ENCODE peak calls at places on chromosomes 5 and 9, in six cellular contexts. V is IMR-90, G is AG09309, H is NT2/D1, X is GM12865, C is heart left ventricle. Y is an unnamed sample.

GRCh38 chr5:74685979-74686631 is 1.1 kb downstream of the HEXB start:
- DNase-seq in V (peak; percentile 68), G (no peak), H (no peak), X (peak; percentile 56), C (no peak), Y (no peak)

GRCh38 chr5:71719092-71719964 is at the start of gene CARTPT:
- DNase-seq in V (peak; percentile 6), G (no peak), H (peak; percentile 32), X (no peak), C (no peak), Y (no peak)

GRCh38 chr5:66891184-66891925 is 295.2 kb downstream of the MAST4 start:
- DNase-seq in V (peak; percentile 43), G (no peak), H (no peak), X (no peak), C (peak; percentile 54), Y (no peak)

GRCh38 chr9:83599071-83599470 is 23.9 kb upstream of the IDNK start:
- DNase-seq in V (no peak), G (no peak), H (no peak), X (no peak), C (no peak), Y (no peak)

GRCh38 chr5:53381-54174 is 38.4 kb upstream of the PLEKHG4B start:
- DNase-seq in V (peak; percentile 8), G (no peak), H (peak; percentile 49), X (no peak), C (peak; percentile 25), Y (peak; percentile 17)

GRCh38 chr9:129383415-129384088 is 205.5 kb upstream of the IER5L start:
- DNase-seq in V (peak; percentile 56), G (peak; percentile 23), H (no peak), X (peak; percentile 86), C (peak; percentile 87), Y (no peak)

GRCh38 chr9:116870566-116870965 is 183.5 kb downstream of the TRIM32 start:
- DNase-seq in V (no peak), G (no peak), H (no peak), X (no peak), C (no peak), Y (no peak)

GRCh38 chr9:108093773-108094675 is 604.5 kb upstream of the KLF4 start:
- DNase-seq in V (no peak), G (no peak), H (no peak), X (no peak), C (no peak), Y (no peak)

GRCh38 chr9:34158362-34158869 is 20.4 kb upstream of the UBAP1 start:
- DNase-seq in V (peak; percentile 80), G (no peak), H (no peak), X (no peak), C (no peak), Y (no peak)

GRCh38 chr5:158884827-158885512 is 214.7 kb downstream of the EBF1 start:
- DNase-seq in V (no peak), G (no peak), H (no peak), X (peak; percentile 57), C (no peak), Y (no peak)

GRCh38 chr5:161230222-161230621 is 316.3 kb downstream of the GABRB2 start:
- DNase-seq in V (no peak), G (no peak), H (no peak), X (no peak), C (no peak), Y (no peak)

GRCh38 chr9:137220317-137221094 is 1.5 kb downstream of the RNF208 start:
- DNase-seq in V (no peak), G (no peak), H (no peak), X (no peak), C (no peak), Y (no peak)

GRCh38 chr5:88269222-88269771 is 652 bp upstream of the TMEM161B start:
- DNase-seq in V (peak; percentile 16), G (no peak), H (no peak), X (no peak), C (no peak), Y (peak; percentile 21)

GRCh38 chr9:133443982-133444381 is 15.8 kb upstream of the CACFD1 start:
- DNase-seq in V (peak; percentile 46), G (no peak), H (no peak), X (no peak), C (no peak), Y (no peak)

GRCh38 chr9:18010492-18010891 is 431.6 kb downstream of the SH3GL2 start:
- DNase-seq in V (no peak), G (no peak), H (no peak), X (no peak), C (no peak), Y (no peak)

GRCh38 chr5:119400248-119400647 is 44.4 kb downstream of the TNFAIP8 start:
- DNase-seq in V (peak; percentile 62), G (no peak), H (no peak), X (no peak), C (no peak), Y (no peak)

GRCh38 chr5:72065751-72066255 is 41.5 kb upstream of the MAP1B start:
- DNase-seq in V (peak; percentile 50), G (no peak), H (peak; percentile 78), X (no peak), C (no peak), Y (no peak)

DNA sequence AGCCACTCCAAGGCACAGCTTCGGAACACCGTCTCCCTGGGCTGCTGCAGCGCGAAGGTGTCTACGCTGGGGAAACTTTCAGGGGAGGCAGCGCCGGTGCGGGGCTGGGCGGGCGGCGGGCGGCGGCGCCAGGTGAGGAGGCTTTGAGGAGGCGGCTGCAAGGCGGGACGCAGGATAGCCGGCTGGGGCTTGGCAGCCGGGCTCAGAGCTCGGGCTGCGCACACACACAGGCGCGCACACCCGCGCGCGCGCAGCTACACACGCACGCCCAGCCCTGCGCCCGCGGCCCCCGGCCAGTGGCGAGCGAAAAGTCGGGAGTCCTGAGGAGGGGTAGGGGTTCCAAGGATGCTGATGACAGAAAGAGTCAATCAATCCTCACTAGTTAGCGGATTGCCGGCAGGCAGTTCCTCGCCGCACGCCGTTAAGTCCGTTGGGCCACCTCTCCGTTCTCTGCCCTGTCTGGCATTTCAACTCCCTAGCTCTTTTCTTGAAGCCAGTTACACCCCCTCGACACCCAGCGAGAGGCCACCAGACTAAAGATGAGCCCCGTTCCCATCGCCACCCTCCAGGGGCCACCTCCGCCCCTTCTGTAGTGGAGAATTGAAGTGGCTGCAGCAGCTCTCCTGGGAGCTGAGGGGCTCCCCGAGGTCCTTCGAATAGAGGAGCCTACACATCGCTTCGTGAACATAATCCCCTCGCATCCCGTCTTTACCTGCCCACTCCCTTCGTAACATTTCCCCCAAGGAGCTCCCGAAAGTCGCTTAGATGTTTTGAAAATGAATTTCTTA is 1640.3 kb upstream of the C9orf72 start:
- DNase-seq in V (no peak), G (no peak), H (peak; percentile 51), X (no peak), C (no peak), Y (no peak)
- H3K4me3 ChIP-seq in V (no peak within 1 kb of the TSS), G (no peak within 1 kb of the TSS), H (peak within 1 kb of the TSS; percentile 56), X (no peak within 1 kb of the TSS), C (peak within 1 kb of the TSS; percentile 23), Y (no peak within 1 kb of the TSS)

GRCh38 chr5:28404363-28405071 is 1366.1 kb upstream of the CDH9 start:
- DNase-seq in V (no peak), G (no peak), H (no peak), X (no peak), C (no peak), Y (no peak)
- H3K4me3 ChIP-seq in V (no peak overlapping the region), G (no peak overlapping the region), H (no peak overlapping the region), X (no peak overlapping the region), C (no peak overlapping the region), Y (no peak overlapping the region)

GRCh38 chr5:43305948-43306563 is 7.2 kb downstream of the HMGCS1 start:
- DNase-seq in V (peak; percentile 73), G (peak; percentile 50), H (peak; percentile 13), X (peak; percentile 77), C (no peak), Y (peak; percentile 79)

GRCh38 chr5:43312699-43313034 is 545 bp downstream of the HMGCS1 start:
- DNase-seq in V (no peak), G (no peak), H (no peak), X (no peak), C (no peak), Y (peak; percentile 52)

GRCh38 chr5:43309657-43310056 is 3.6 kb downstream of the HMGCS1 start:
- DNase-seq in V (peak; percentile 10), G (no peak), H (no peak), X (no peak), C (no peak), Y (no peak)

GRCh38 chr5:43312076-43312620 is 1.1 kb downstream of the HMGCS1 start:
- DNase-seq in V (no peak), G (no peak), H (no peak), X (no peak), C (no peak), Y (no peak)

GRCh38 chr5:43309122-43309521 is 4.1 kb downstream of the HMGCS1 start:
- DNase-seq in V (no peak), G (no peak), H (no peak), X (no peak), C (no peak), Y (no peak)
- H3K4me3 ChIP-seq in V (no peak overlapping the region), G (no peak overlapping the region), H (no peak overlapping the region), X (peak overlapping the region; percentile 80), C (no peak overlapping the region), Y (no peak overlapping the region)

GRCh38 chr5:136192526-136193395 is at the start of gene SMIM32:
- DNase-seq in V (no peak), G (no peak), H (no peak), X (no peak), C (no peak), Y (no peak)
- H3K4me3 ChIP-seq in V (peak within 1 kb of the TSS; percentile 27), G (peak within 1 kb of the TSS; percentile 7), H (peak within 1 kb of the TSS; percentile 56), X (no peak within 1 kb of the TSS), C (peak within 1 kb of the TSS; percentile 50), Y (no peak within 1 kb of the TSS)

GRCh38 chr5:2749514-2750025 is 1.9 kb downstream of the IRX2 start:
- DNase-seq in V (no peak), G (no peak), H (no peak), X (no peak), C (no peak), Y (no peak)
- H3K4me3 ChIP-seq in V (no peak overlapping the region), G (no peak overlapping the region), H (peak overlapping the region; percentile 84), X (no peak overlapping the region), C (no peak overlapping the region), Y (no peak overlapping the region)

DNA sequence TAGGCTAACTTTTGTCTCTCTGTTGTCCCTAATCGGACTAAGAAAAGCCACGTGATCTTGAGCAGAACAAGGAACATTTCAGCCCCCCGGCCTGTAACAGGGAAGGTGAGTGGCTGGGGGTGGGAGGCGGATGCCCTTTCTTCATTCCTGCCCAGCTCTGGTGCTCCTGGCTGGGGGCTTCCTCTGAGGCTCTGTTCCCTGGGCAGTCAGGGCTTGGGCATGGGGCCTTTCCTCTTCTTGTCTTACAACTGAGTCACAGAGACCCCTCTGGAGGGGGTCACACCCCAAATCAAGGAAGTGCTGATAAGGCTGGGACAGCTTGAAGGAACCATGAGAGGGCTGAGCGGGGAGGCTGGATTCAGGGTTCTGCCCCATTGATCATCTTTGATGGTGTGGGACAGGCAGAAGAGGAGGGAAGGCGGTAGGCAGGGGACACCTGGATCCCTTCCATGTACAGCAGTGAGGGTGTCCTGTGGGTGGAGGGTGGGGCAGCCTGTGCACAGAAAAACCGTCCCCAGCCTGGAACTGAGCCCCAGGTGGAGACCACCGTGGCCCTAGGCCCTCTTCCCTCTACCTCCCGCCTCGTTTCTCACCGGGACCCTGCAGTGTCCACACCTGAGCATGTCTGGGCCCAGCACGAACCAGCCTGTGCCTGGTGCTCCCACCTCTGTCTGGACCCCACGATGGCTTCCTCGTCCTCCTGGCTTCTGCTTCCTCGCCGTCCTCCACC is 257.7 kb upstream of the IRX1 start:
- DNase-seq in V (no peak), G (no peak), H (no peak), X (no peak), C (no peak), Y (no peak)
- H3K4me3 ChIP-seq in V (no peak overlapping the region), G (no peak overlapping the region), H (no peak overlapping the region), X (no peak overlapping the region), C (no peak overlapping the region), Y (no peak overlapping the region)